ENCODE peak calls at places on chromosome 2, in seven cellular contexts. U, E, C, P, N, K and M are unnamed samples.

GRCh38 chr2:230218411-230218810 is 1.4 kb downstream of the SP110 start:
- DNase-seq in U (peak), C (peak), K (no peak), N (no peak), E (no peak), P (no peak), M (no peak)

GRCh38 chr2:249538-250042 is 14.2 kb downstream of the SH3YL1 start:
- DNase-seq in E (no peak), P (no peak), C (no peak), N (no peak), U (no peak), K (no peak), M (no peak)

GRCh38 chr2:9110893-9111569 is 95.6 kb upstream of the ASAP2 start:
- DNase-seq in E (peak), P (no peak), C (no peak), U (no peak), N (peak), K (no peak), M (no peak)

GRCh38 chr2:189147361-189147760 is 32.2 kb downstream of the COL5A2 start:
- DNase-seq in P (no peak), K (no peak), N (no peak), C (no peak), E (no peak), U (no peak), M (no peak)

GRCh38 chr2:164896634-164897033 is 55.0 kb upstream of the COBLL1 start:
- DNase-seq in K (peak), P (no peak), E (no peak), N (no peak), C (no peak), U (no peak), M (no peak)

GRCh38 chr2:46816846-46817726 is 98.5 kb downstream of the MCFD2 start:
- DNase-seq in C (no peak), P (no peak), E (no peak), N (no peak), U (no peak), K (no peak), M (no peak)

GRCh38 chr2:119678021-119678656 is 862 bp upstream of the TMEM177 start:
- DNase-seq in C (no peak), U (no peak), N (no peak), E (peak), P (peak), K (no peak), M (no peak)

GRCh38 chr2:33425660-33426059 is 50.8 kb upstream of the RASGRP3 start:
- DNase-seq in U (no peak), P (no peak), N (no peak), C (no peak), K (no peak), E (no peak), M (no peak)

GRCh38 chr2:215657844-215658243 is 222.0 kb upstream of the FN1 start:
- DNase-seq in E (no peak), K (no peak), P (no peak), C (no peak), U (no peak), N (no peak), M (no peak)

GRCh38 chr2:176650811-176651559 is 381.7 kb downstream of the MTX2 start:
- DNase-seq in N (no peak), P (no peak), E (no peak), K (no peak), U (no peak), C (no peak), M (no peak)

GRCh38 chr2:181304011-181304844 is 153.0 kb upstream of the ITGA4 start:
- DNase-seq in N (no peak), U (peak), P (no peak), K (peak), E (no peak), C (peak), M (no peak)
- TF ChIP-seq CTCF in N (no peak), U (peak), P (no peak), K (no peak), E (no peak), C (peak), M (no peak)

DNA sequence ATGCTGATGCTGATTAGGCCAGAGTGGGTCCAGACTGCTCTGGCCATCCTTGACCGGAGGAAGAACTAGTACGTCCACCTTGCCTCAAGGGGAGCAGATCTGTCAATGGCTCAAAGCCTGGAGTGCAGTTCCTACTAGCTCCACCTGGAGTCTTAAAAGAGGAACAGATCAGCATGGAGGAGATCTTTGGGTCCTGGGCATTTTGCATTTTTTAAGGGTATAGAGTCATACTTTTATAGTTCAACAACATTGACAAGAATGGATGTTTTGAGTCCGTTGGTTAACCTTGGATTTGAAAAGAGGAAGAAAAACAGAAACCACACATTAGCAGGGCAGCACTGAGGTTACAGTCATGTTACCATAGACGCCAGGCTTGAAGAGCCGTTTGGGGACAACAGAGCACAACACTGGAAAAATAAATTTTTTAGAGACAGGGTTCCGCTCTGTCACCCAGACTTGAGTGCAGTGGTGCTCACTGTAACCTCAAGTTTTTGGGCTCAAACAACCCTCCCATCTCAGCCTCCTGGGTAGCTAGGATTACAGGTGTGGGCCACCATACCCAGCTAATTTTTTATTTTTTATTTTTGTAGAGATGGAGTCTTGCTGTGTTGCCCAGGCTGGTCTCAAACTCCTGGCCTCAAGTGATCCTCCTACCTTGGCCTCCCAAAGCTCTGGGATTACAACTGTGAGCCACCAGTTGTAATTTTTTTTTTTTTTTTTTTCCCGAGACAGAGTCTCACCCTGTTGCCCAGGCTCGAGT is 78.5 kb downstream of the PRKCE start:
- DNase-seq in U (peak), K (peak), C (peak), N (no peak), P (no peak), E (no peak), M (peak)
- TF ChIP-seq CTCF in U (peak), K (no peak), C (peak), N (peak), P (peak), E (no peak), M (peak)

GRCh38 chr2:143110759-143111428 is 18.3 kb upstream of the ARHGAP15 start:
- DNase-seq in P (peak), N (peak), K (peak), U (peak), C (peak), E (no peak), M (no peak)
- TF ChIP-seq CTCF in P (peak), N (peak), K (peak), U (peak), C (peak), E (peak), M (peak)

GRCh38 chr2:232843860-232844259 is 26.2 kb upstream of the SNORC start:
- DNase-seq in U (no peak), E (no peak), C (peak), P (no peak), K (no peak), N (peak), M (no peak)
- TF ChIP-seq CTCF in U (no peak), E (no peak), C (peak), P (no peak), K (no peak), N (peak), M (no peak)

GRCh38 chr2:221374234-221374633 is 197.9 kb downstream of the EPHA4 start:
- DNase-seq in N (no peak), K (no peak), U (no peak), C (no peak), E (no peak), P (no peak), M (no peak)

GRCh38 chr2:221370076-221370941 is 201.8 kb downstream of the EPHA4 start:
- DNase-seq in E (no peak), N (no peak), C (no peak), U (no peak), P (no peak), K (no peak), M (no peak)

GRCh38 chr2:221370942-221371221 is 201.2 kb downstream of the EPHA4 start:
- DNase-seq in C (no peak), E (no peak), U (no peak), K (no peak), P (no peak), N (no peak), M (no peak)

GRCh38 chr2:221371347-221371746 is 200.8 kb downstream of the EPHA4 start:
- DNase-seq in C (no peak), U (no peak), E (no peak), N (no peak), P (no peak), K (no peak), M (no peak)

GRCh38 chr2:221372156-221372870 is 199.8 kb downstream of the EPHA4 start:
- DNase-seq in P (no peak), C (no peak), E (no peak), N (peak), U (no peak), K (no peak), M (no peak)
- TF ChIP-seq CTCF in P (no peak), C (peak), E (no peak), N (peak), U (no peak), K (no peak), M (no peak)

DNA sequence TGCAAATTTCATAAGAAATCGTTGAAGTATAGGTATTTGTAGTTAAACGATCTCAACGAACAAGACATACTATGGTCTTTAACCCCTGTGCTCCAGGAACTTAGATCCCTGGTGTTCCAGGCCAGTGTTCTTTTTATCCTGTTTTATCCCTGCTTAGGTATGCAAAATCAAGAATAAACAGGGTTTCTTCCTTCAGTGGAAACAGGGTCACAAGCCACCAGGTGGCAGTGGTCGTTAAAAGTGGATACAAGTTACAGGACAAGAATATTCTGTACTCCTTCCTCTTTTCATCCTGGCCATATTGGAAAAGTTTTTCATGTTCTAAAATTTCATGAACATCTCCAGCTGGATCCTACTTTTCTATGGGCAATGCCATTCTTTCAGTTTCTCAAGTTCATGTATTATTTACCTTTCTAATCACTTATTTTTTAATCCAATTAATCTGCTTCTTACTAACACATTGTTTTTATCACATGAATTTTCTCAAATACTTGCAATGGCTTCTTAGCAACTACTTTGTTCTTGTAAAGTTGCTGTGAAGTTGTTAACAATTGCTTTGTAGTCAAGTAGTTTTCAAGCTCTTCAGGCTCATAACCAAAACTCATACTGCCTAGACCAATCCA is 16.4 kb upstream of the HNMT start:
- DNase-seq in C (peak), P (peak), K (peak), U (peak), E (no peak), N (peak), M (peak)
- TF ChIP-seq CTCF in C (peak), P (peak), K (peak), U (peak), E (peak), N (peak), M (peak)

GRCh38 chr2:23803965-23804542 is 122.9 kb downstream of the ATAD2B start:
- DNase-seq in K (no peak), E (no peak), N (peak), C (peak), P (peak), U (no peak), M (no peak)
- TF ChIP-seq CTCF in K (no peak), E (no peak), N (peak), C (peak), P (no peak), U (peak), M (no peak)